ENCODE peak calls at places on chromosome 6, in eight cellular contexts. One of them, this sample, is unnamed.

GRCh38 chr6:129686941-129687627 is 22.9 kb downstream of the ARHGAP18 start:
- DNase-seq in fibroblast of gingiva: peak
- DNase-seq in iPS-NIHi11: no peak
- DNase-seq in RPMI7951: peak
- DNase-seq in occipital lobe: no peak
- DNase-seq in GM12865: peak
- DNase-seq in progenitor cell of endocrine pancreas: no peak
- DNase-seq in dermis blood vessel endothelial cell: no peak
- DNase-seq in this sample: peak

GRCh38 chr6:154852700-154853099 is 119.5 kb downstream of the SCAF8 start:
- DNase-seq in dermis blood vessel endothelial cell: no peak
- DNase-seq in occipital lobe: no peak
- DNase-seq in iPS-NIHi11: no peak
- DNase-seq in GM12865: no peak
- DNase-seq in fibroblast of gingiva: no peak
- DNase-seq in progenitor cell of endocrine pancreas: no peak
- DNase-seq in RPMI7951: peak
- DNase-seq in this sample: no peak

GRCh38 chr6:121951918-121952379 is 447.5 kb upstream of the HSF2 start:
- DNase-seq in progenitor cell of endocrine pancreas: no peak
- DNase-seq in occipital lobe: no peak
- DNase-seq in GM12865: no peak
- DNase-seq in fibroblast of gingiva: peak
- DNase-seq in iPS-NIHi11: no peak
- DNase-seq in dermis blood vessel endothelial cell: peak
- DNase-seq in RPMI7951: peak
- DNase-seq in this sample: peak

GRCh38 chr6:89430563-89430962 is 2.4 kb upstream of the ANKRD6 start:
- DNase-seq in GM12865: no peak
- DNase-seq in fibroblast of gingiva: no peak
- DNase-seq in dermis blood vessel endothelial cell: no peak
- DNase-seq in occipital lobe: no peak
- DNase-seq in RPMI7951: no peak
- DNase-seq in progenitor cell of endocrine pancreas: no peak
- DNase-seq in iPS-NIHi11: peak
- DNase-seq in this sample: no peak

GRCh38 chr6:128511518-128511917 is 8.9 kb downstream of the PTPRK start:
- DNase-seq in iPS-NIHi11: no peak
- DNase-seq in occipital lobe: no peak
- DNase-seq in dermis blood vessel endothelial cell: no peak
- DNase-seq in fibroblast of gingiva: peak
- DNase-seq in RPMI7951: peak
- DNase-seq in GM12865: no peak
- DNase-seq in progenitor cell of endocrine pancreas: no peak
- DNase-seq in this sample: no peak

GRCh38 chr6:111950661-111951426 is 77.6 kb upstream of the FYN start:
- DNase-seq in GM12865: no peak
- DNase-seq in fibroblast of gingiva: peak
- DNase-seq in iPS-NIHi11: no peak
- DNase-seq in progenitor cell of endocrine pancreas: no peak
- DNase-seq in dermis blood vessel endothelial cell: no peak
- DNase-seq in occipital lobe: no peak
- DNase-seq in RPMI7951: peak
- DNase-seq in this sample: peak

GRCh38 chr6:168133186-168133585 is 54.2 kb upstream of the FRMD1 start:
- DNase-seq in occipital lobe: peak
- DNase-seq in progenitor cell of endocrine pancreas: peak
- DNase-seq in iPS-NIHi11: peak
- DNase-seq in GM12865: no peak
- DNase-seq in dermis blood vessel endothelial cell: peak
- DNase-seq in fibroblast of gingiva: peak
- DNase-seq in RPMI7951: peak
- DNase-seq in this sample: peak

GRCh38 chr6:114140416-114140815 is 169.5 kb upstream of the HDAC2 start:
- DNase-seq in RPMI7951: no peak
- DNase-seq in progenitor cell of endocrine pancreas: no peak
- DNase-seq in occipital lobe: no peak
- DNase-seq in iPS-NIHi11: no peak
- DNase-seq in dermis blood vessel endothelial cell: no peak
- DNase-seq in GM12865: no peak
- DNase-seq in fibroblast of gingiva: no peak
- DNase-seq in this sample: no peak

GRCh38 chr6:125974214-125974866 is 12.0 kb upstream of the TRMT11 start:
- DNase-seq in RPMI7951: peak
- DNase-seq in dermis blood vessel endothelial cell: peak
- DNase-seq in fibroblast of gingiva: peak
- DNase-seq in occipital lobe: no peak
- DNase-seq in progenitor cell of endocrine pancreas: no peak
- DNase-seq in iPS-NIHi11: no peak
- DNase-seq in GM12865: peak
- DNase-seq in this sample: peak

GRCh38 chr6:81216668-81217067 is 535.8 kb downstream of the TENT5A start:
- DNase-seq in progenitor cell of endocrine pancreas: no peak
- DNase-seq in fibroblast of gingiva: no peak
- DNase-seq in occipital lobe: no peak
- DNase-seq in GM12865: no peak
- DNase-seq in RPMI7951: no peak
- DNase-seq in dermis blood vessel endothelial cell: no peak
- DNase-seq in iPS-NIHi11: no peak
- DNase-seq in this sample: peak

GRCh38 chr6:41092421-41093140 is 19.8 kb downstream of the NFYA start:
- DNase-seq in iPS-NIHi11: peak
- DNase-seq in RPMI7951: peak
- DNase-seq in dermis blood vessel endothelial cell: peak
- DNase-seq in GM12865: peak
- DNase-seq in progenitor cell of endocrine pancreas: no peak
- DNase-seq in fibroblast of gingiva: peak
- DNase-seq in occipital lobe: no peak
- DNase-seq in this sample: peak

GRCh38 chr6:105111871-105112270 is 67.9 kb downstream of the POPDC3 start:
- DNase-seq in GM12865: no peak
- DNase-seq in fibroblast of gingiva: no peak
- DNase-seq in iPS-NIHi11: no peak
- DNase-seq in progenitor cell of endocrine pancreas: no peak
- DNase-seq in RPMI7951: no peak
- DNase-seq in occipital lobe: no peak
- DNase-seq in dermis blood vessel endothelial cell: no peak
- DNase-seq in this sample: no peak

GRCh38 chr6:115610646-115611045 is 450.0 kb downstream of the FRK start:
- DNase-seq in progenitor cell of endocrine pancreas: no peak
- DNase-seq in occipital lobe: no peak
- DNase-seq in fibroblast of gingiva: no peak
- DNase-seq in dermis blood vessel endothelial cell: no peak
- DNase-seq in GM12865: no peak
- DNase-seq in iPS-NIHi11: no peak
- DNase-seq in RPMI7951: peak
- DNase-seq in this sample: no peak

GRCh38 chr6:162099685-162100084 is 627.9 kb downstream of the PRKN start:
- DNase-seq in fibroblast of gingiva: peak
- DNase-seq in occipital lobe: no peak
- DNase-seq in progenitor cell of endocrine pancreas: no peak
- DNase-seq in RPMI7951: peak
- DNase-seq in dermis blood vessel endothelial cell: no peak
- DNase-seq in GM12865: no peak
- DNase-seq in iPS-NIHi11: no peak
- DNase-seq in this sample: peak

GRCh38 chr6:84466521-84466920 is 239.1 kb upstream of the CEP162 start:
- DNase-seq in RPMI7951: peak
- DNase-seq in fibroblast of gingiva: peak
- DNase-seq in progenitor cell of endocrine pancreas: no peak
- DNase-seq in iPS-NIHi11: no peak
- DNase-seq in dermis blood vessel endothelial cell: peak
- DNase-seq in occipital lobe: no peak
- DNase-seq in GM12865: no peak
- DNase-seq in this sample: peak